ENCODE peak calls at places on chromosomes 5 and 9, in five cellular contexts. P is astrocyte of the spinal cord; F is activated CD8-positive, alpha-beta T cell treated with anti-CD3 and anti-CD28 coated beads for 36 hours; D is AG09309; I is RWPE1. U is an unnamed sample.
A peak's percentile ranks its signal among the peaks of the same experiment; 100 is the strongest.

GRCh38 chr9:14846871-14847311 is 63.3 kb downstream of the FREM1 start:
- DNase-seq in P (peak; percentile 20), D (no peak), I (peak; percentile 58), F (peak; percentile 79), U (peak; percentile 79)

GRCh38 chr5:87116821-87117512 is 150.7 kb upstream of the RASA1 start:
- DNase-seq in P (no peak), F (peak; percentile 17), I (no peak), D (no peak), U (no peak)

GRCh38 chr9:16726718-16727451 is 143.6 kb downstream of the BNC2 start:
- DNase-seq in F (peak; percentile 7), I (peak; percentile 50), P (peak; percentile 90), D (peak; percentile 64), U (peak; percentile 64)

GRCh38 chr9:12784461-12785250 is 9.8 kb downstream of the LURAP1L start:
- DNase-seq in F (no peak), I (peak; percentile 12), P (peak; percentile 92), D (peak; percentile 73), U (no peak)

GRCh38 chr9:128333368-128333969 is 6.9 kb upstream of the SLC27A4 start:
- DNase-seq in I (no peak), F (no peak), P (no peak), D (no peak), U (no peak)

GRCh38 chr9:115540091-115540490 is 422.1 kb upstream of the TNC start:
- DNase-seq in D (no peak), F (no peak), I (no peak), P (peak; percentile 27), U (no peak)

GRCh38 chr9:81318571-81318970 is 370.8 kb downstream of the TLE1 start:
- DNase-seq in D (peak; percentile 18), P (peak; percentile 52), I (peak; percentile 62), F (no peak), U (no peak)

GRCh38 chr5:81169924-81170323 is 63.2 kb upstream of the CKMT2 start:
- DNase-seq in I (no peak), F (no peak), D (no peak), P (no peak), U (no peak)

GRCh38 chr9:98777618-98778017 is 18.7 kb downstream of the ANKS6 start:
- DNase-seq in F (no peak), I (no peak), P (no peak), D (no peak), U (no peak)

GRCh38 chr9:135515541-135515951 is 5.7 kb upstream of the LCN1 start:
- DNase-seq in P (no peak), D (no peak), I (no peak), F (no peak), U (no peak)

GRCh38 chr5:135443329-135443960 is 3.7 kb downstream of the DCANP1 start:
- DNase-seq in P (no peak), I (no peak), F (no peak), D (no peak), U (no peak)
- TF ChIP-seq CTCF in P (no peak), I (no peak), F (no peak), D (no peak), U (no peak)

GRCh38 chr5:43396762-43397304 is 15.4 kb downstream of the CCL28 start:
- DNase-seq in D (no peak), P (peak; percentile 21), I (peak; percentile 67), F (peak; percentile 80), U (peak; percentile 46)

GRCh38 chr5:43400082-43400481 is 12.1 kb downstream of the CCL28 start:
- DNase-seq in F (no peak), I (no peak), P (peak; percentile 33), D (no peak), U (no peak)

DNA sequence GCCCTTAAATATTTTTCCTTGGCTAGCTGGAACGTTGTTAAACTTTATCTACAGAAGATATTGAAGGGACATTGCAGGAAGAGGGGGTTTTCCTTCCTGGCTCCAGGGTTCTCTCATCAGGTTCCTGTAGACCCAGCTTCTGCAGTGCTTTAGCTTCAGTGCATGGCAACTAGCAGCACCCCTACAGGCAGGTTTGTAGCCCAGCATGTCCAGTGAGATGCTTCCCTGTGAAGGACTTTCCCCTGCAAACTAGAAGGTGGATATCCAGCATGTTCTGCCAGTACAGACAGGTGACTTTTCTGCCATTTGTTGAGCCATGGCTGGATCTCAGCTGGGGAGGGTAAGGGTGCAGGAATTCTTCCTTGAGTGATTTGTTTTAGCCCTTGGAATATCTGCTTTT is 10.4 kb downstream of the CCL28 start:
- DNase-seq in D (no peak), P (no peak), F (no peak), I (no peak), U (peak; percentile 7)
- TF ChIP-seq CTCF in D (peak; percentile 37), P (peak; percentile 44), F (no peak), I (no peak), U (peak; percentile 37)

GRCh38 chr5:112372543-112372942 is 46.5 kb downstream of the EPB41L4A start:
- DNase-seq in I (no peak), D (no peak), P (no peak), F (no peak), U (no peak)
- TF ChIP-seq CTCF in I (no peak), D (no peak), P (no peak), F (no peak), U (no peak)

DNA sequence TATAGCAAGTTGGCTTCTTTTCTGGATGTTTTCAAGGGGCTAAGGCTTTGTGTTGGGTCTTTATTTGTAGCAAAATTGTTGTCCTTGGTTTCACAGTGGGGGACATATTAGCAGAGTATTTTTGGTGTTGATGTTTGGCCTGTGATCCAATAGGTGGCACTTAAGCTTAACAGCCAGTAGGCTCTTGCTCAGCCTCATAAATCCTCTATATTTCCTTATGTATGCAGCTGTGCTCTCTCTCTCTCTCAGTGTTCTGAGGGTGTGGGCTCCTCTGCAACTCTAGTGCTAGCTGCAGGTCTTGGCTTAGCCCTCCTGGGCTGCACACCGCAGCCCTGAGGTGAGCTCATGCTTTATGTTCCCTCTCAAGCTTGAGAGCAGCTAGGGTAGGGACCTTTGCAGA is 195.0 kb upstream of the GHR start:
- DNase-seq in D (no peak), P (no peak), I (no peak), F (no peak), U (no peak)
- TF ChIP-seq CTCF in D (no peak), P (no peak), I (no peak), F (no peak), U (no peak)

GRCh38 chr9:111038336-111039202 is at the start of gene LPAR1:
- DNase-seq in P (peak; percentile 78), I (peak; percentile 47), D (no peak), F (no peak), U (peak; percentile 52)

GRCh38 chr9:111036068-111036789 is 2.0 kb downstream of the LPAR1 start:
- DNase-seq in I (peak; percentile 69), P (peak; percentile 58), D (no peak), F (no peak), U (peak; percentile 75)

GRCh38 chr9:111036946-111037743 is 1.1 kb downstream of the LPAR1 start:
- DNase-seq in I (peak; percentile 41), F (no peak), D (no peak), P (peak; percentile 64), U (peak; percentile 36)

GRCh38 chr9:111039203-111039907 is 1.1 kb upstream of the LPAR1 start:
- DNase-seq in D (no peak), I (peak; percentile 42), P (no peak), F (no peak), U (no peak)

GRCh38 chr9:111037744-111038335 is 430 bp downstream of the LPAR1 start:
- DNase-seq in D (no peak), I (peak; percentile 41), P (peak; percentile 35), F (no peak), U (peak; percentile 53)
- TF ChIP-seq CTCF in D (peak; percentile 12), I (peak; percentile 44), P (no peak), F (no peak), U (peak; percentile 33)

GRCh38 chr9:31808770-31809169 is 575.7 kb upstream of the ACO1 start:
- DNase-seq in D (no peak), F (no peak), I (no peak), P (no peak), U (no peak)

GRCh38 chr9:31807574-31808256 is 576.7 kb upstream of the ACO1 start:
- DNase-seq in D (no peak), F (no peak), I (no peak), P (no peak), U (peak; percentile 3)
- TF ChIP-seq CTCF in D (no peak), F (no peak), I (no peak), P (no peak), U (peak; percentile 43)

GRCh38 chr5:179276838-179277395 is 68.3 kb downstream of the ADAMTS2 start:
- DNase-seq in D (no peak), F (no peak), I (no peak), P (no peak), U (peak; percentile 6)
- TF ChIP-seq CTCF in D (peak; percentile 32), F (no peak), I (no peak), P (peak; percentile 10), U (peak; percentile 11)

DNA sequence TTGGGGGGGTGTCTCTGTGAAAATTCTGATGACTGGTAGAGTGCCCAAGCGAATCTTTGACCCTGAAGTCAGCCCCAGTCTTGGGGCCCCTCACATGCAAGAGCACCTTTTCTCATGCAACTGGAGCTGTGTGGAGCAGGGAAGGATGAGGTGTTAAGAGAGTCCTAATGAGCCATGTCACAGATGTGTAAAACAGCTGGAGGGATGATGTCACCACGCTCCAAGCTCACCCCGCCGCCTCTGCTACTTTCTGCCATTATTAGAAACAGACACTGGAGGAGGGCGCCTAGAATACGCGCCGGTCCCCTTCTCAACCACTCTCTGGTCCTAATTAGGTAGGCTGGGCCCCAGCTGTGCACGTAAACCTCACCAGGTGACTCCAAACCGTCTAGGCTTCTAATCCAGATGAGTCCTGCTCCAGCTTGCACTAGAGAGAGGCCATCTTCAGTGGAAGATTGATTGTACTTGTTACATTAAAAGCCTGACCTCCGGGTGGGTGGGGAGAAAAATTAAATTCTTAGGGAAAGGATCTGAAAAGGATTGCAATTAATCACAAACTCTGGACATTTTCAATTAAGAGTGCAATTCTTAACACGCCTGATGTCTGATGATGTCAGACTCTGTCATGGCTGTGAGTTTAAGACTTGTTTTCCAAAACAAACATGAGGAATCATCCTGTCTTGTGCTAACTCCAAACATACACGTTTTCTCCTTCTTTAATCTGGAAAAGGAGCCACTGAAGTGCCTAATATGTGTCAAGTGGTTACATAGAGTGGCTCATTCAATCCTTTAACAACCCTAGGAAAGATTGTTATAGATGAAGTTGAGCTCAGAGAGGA is 60.6 kb upstream of the SMIM23 start:
- DNase-seq in I (no peak), D (no peak), F (no peak), P (no peak), U (no peak)
- TF ChIP-seq CTCF in I (no peak), D (no peak), F (no peak), P (no peak), U (no peak)

DNA sequence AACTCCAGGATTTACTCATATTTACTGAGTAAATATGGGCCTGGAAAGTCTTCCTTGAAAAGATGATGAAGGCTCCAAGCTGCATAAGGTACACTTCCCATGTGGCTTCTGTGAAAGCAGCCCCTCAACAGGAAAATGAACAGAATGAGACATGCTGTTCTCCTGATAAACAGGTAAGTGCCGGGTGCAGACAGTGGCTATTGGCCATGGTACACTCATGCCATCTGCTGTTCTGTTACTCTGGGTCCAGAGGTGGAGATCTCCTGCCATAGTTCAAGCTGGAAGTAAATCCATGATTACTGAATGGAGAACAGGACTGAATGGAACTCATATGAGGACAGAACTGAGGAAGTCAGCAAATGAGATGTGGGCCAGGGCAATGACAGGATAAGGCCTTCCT is 103.6 kb downstream of the SLIT3 start:
- DNase-seq in F (no peak), D (no peak), I (peak; percentile 63), P (no peak), U (no peak)
- TF ChIP-seq CTCF in F (no peak), D (no peak), I (no peak), P (peak; percentile 18), U (no peak)

U was measured in A673.